ENCODE peak calls at places on chromosomes 16 and 17, in eight cellular contexts. One of them, this sample, is unnamed.

GRCh38 chr16:51376080-51376479 is 225.0 kb upstream of the SALL1 start:
- DNase-seq in ovary: no peak
- DNase-seq in gastrocnemius medialis: no peak
- DNase-seq in coronary artery: no peak
- DNase-seq in heart right ventricle: no peak
- DNase-seq in upper lobe of left lung: no peak
- DNase-seq in RWPE1: no peak
- DNase-seq in choroid plexus epithelial cell: no peak
- DNase-seq in this sample: no peak

GRCh38 chr16:4679156-4679853 is 14.1 kb upstream of the NUDT16L1 start:
- DNase-seq in ovary: peak
- DNase-seq in gastrocnemius medialis: peak
- DNase-seq in heart right ventricle: no peak
- DNase-seq in RWPE1: no peak
- DNase-seq in choroid plexus epithelial cell: no peak
- DNase-seq in upper lobe of left lung: peak
- DNase-seq in coronary artery: no peak
- DNase-seq in this sample: no peak

GRCh38 chr17:171871-172270 is 9.6 kb downstream of the DOC2B start:
- DNase-seq in coronary artery: no peak
- DNase-seq in ovary: no peak
- DNase-seq in gastrocnemius medialis: no peak
- DNase-seq in heart right ventricle: no peak
- DNase-seq in upper lobe of left lung: peak
- DNase-seq in RWPE1: no peak
- DNase-seq in choroid plexus epithelial cell: no peak
- DNase-seq in this sample: no peak

GRCh38 chr17:60153606-60154355 is 4.0 kb downstream of the CA4 start:
- DNase-seq in coronary artery: no peak
- DNase-seq in choroid plexus epithelial cell: no peak
- DNase-seq in RWPE1: no peak
- DNase-seq in upper lobe of left lung: no peak
- DNase-seq in gastrocnemius medialis: no peak
- DNase-seq in heart right ventricle: no peak
- DNase-seq in ovary: no peak
- DNase-seq in this sample: no peak

GRCh38 chr17:35749560-35750412 is 3.3 kb downstream of the GAS2L2 start:
- DNase-seq in gastrocnemius medialis: no peak
- DNase-seq in coronary artery: no peak
- DNase-seq in choroid plexus epithelial cell: peak
- DNase-seq in RWPE1: no peak
- DNase-seq in ovary: no peak
- DNase-seq in upper lobe of left lung: peak
- DNase-seq in heart right ventricle: no peak
- DNase-seq in this sample: no peak

GRCh38 chr16:54194008-54194731 is 92.4 kb downstream of the IRX3 start:
- DNase-seq in coronary artery: peak
- DNase-seq in choroid plexus epithelial cell: peak
- DNase-seq in ovary: peak
- DNase-seq in upper lobe of left lung: peak
- DNase-seq in heart right ventricle: peak
- DNase-seq in RWPE1: no peak
- DNase-seq in gastrocnemius medialis: peak
- DNase-seq in this sample: no peak

GRCh38 chr17:56914641-56915263 is 903 bp upstream of the TRIM25 start:
- DNase-seq in ovary: no peak
- DNase-seq in gastrocnemius medialis: no peak
- DNase-seq in upper lobe of left lung: no peak
- DNase-seq in heart right ventricle: no peak
- DNase-seq in coronary artery: no peak
- DNase-seq in choroid plexus epithelial cell: no peak
- DNase-seq in RWPE1: no peak
- DNase-seq in this sample: no peak

GRCh38 chr16:88967800-88968588 is 9.0 kb downstream of the CBFA2T3 start:
- DNase-seq in choroid plexus epithelial cell: no peak
- DNase-seq in upper lobe of left lung: peak
- DNase-seq in gastrocnemius medialis: no peak
- DNase-seq in heart right ventricle: no peak
- DNase-seq in coronary artery: no peak
- DNase-seq in RWPE1: no peak
- DNase-seq in ovary: no peak
- DNase-seq in this sample: peak

GRCh38 chr16:72560617-72561016 is 388.7 kb upstream of the PMFBP1 start:
- DNase-seq in coronary artery: no peak
- DNase-seq in choroid plexus epithelial cell: peak
- DNase-seq in RWPE1: no peak
- DNase-seq in gastrocnemius medialis: no peak
- DNase-seq in ovary: no peak
- DNase-seq in heart right ventricle: no peak
- DNase-seq in upper lobe of left lung: no peak
- DNase-seq in this sample: no peak

GRCh38 chr17:36188891-36189306 is 7.7 kb downstream of the CCL3L1 start:
- DNase-seq in heart right ventricle: peak
- DNase-seq in ovary: no peak
- DNase-seq in coronary artery: peak
- DNase-seq in choroid plexus epithelial cell: no peak
- DNase-seq in upper lobe of left lung: no peak
- DNase-seq in gastrocnemius medialis: peak
- DNase-seq in RWPE1: no peak
- DNase-seq in this sample: no peak

DNA sequence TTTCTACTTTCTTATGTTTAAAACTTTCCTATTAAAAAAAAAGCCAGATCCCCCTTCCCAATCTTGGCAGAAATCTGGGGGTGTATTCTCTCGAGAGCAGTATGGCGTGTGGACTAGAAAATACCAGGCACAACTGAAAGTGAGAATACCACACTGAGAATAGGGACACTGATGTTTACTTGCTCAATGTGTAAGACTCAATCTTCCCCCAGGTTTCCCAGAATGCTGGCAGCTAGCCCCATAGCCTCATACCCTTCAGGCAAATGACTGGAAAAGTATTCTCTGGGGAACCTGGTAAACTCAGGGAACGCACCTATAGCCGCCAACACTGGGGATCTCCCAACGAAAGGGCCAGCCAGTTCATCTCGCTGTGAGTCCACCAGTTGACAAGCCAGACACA is 15.3 kb downstream of the ZZEF1 start:
- DNase-seq in choroid plexus epithelial cell: peak
- DNase-seq in gastrocnemius medialis: no peak
- DNase-seq in coronary artery: no peak
- DNase-seq in RWPE1: no peak
- DNase-seq in ovary: no peak
- DNase-seq in upper lobe of left lung: no peak
- DNase-seq in heart right ventricle: no peak
- DNase-seq in this sample: no peak
- TF ChIP-seq CTCF in choroid plexus epithelial cell: no peak
- TF ChIP-seq CTCF in gastrocnemius medialis: no peak
- TF ChIP-seq CTCF in coronary artery: no peak
- TF ChIP-seq CTCF in RWPE1: no peak
- TF ChIP-seq CTCF in ovary: no peak
- TF ChIP-seq CTCF in upper lobe of left lung: no peak
- TF ChIP-seq CTCF in heart right ventricle: no peak
- TF ChIP-seq CTCF in this sample: no peak

DNA sequence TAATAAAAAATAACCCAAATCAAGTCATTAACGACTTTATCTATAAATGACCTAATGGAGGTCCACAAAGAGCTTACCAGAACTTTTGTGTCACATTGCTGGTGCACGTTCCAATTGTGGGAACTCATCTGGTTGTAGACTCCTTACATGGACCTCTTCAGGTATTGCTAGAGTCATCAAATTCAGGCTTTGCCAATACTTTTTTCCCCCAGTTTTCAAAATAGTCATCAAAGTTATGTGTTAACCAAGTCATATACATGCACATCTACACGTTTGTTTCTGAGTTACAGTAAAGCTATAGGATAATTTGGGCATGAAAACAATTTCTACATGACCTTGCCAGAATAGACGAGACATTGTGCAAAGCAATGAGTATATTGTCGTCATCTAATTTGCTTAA is 76.2 kb upstream of the ADAMTS18 start:
- DNase-seq in ovary: no peak
- DNase-seq in heart right ventricle: no peak
- DNase-seq in upper lobe of left lung: no peak
- DNase-seq in RWPE1: no peak
- DNase-seq in choroid plexus epithelial cell: no peak
- DNase-seq in coronary artery: no peak
- DNase-seq in gastrocnemius medialis: no peak
- DNase-seq in this sample: no peak
- TF ChIP-seq CTCF in ovary: no peak
- TF ChIP-seq CTCF in heart right ventricle: no peak
- TF ChIP-seq CTCF in upper lobe of left lung: no peak
- TF ChIP-seq CTCF in RWPE1: no peak
- TF ChIP-seq CTCF in choroid plexus epithelial cell: no peak
- TF ChIP-seq CTCF in coronary artery: no peak
- TF ChIP-seq CTCF in gastrocnemius medialis: no peak
- TF ChIP-seq CTCF in this sample: no peak

GRCh38 chr17:38351412-38352222 is at the start of gene SOCS7:
- DNase-seq in choroid plexus epithelial cell: peak
- DNase-seq in ovary: peak
- DNase-seq in coronary artery: peak
- DNase-seq in gastrocnemius medialis: peak
- DNase-seq in RWPE1: peak
- DNase-seq in heart right ventricle: peak
- DNase-seq in upper lobe of left lung: peak
- DNase-seq in this sample: peak
- TF ChIP-seq CTCF in choroid plexus epithelial cell: no peak
- TF ChIP-seq CTCF in ovary: no peak
- TF ChIP-seq CTCF in coronary artery: no peak
- TF ChIP-seq CTCF in gastrocnemius medialis: no peak
- TF ChIP-seq CTCF in RWPE1: no peak
- TF ChIP-seq CTCF in heart right ventricle: no peak
- TF ChIP-seq CTCF in upper lobe of left lung: no peak
- TF ChIP-seq CTCF in this sample: no peak

GRCh38 chr17:10385871-10386270 is 13.1 kb upstream of the MYH13 start:
- DNase-seq in choroid plexus epithelial cell: no peak
- DNase-seq in ovary: no peak
- DNase-seq in RWPE1: no peak
- DNase-seq in gastrocnemius medialis: no peak
- DNase-seq in heart right ventricle: no peak
- DNase-seq in coronary artery: no peak
- DNase-seq in upper lobe of left lung: no peak
- DNase-seq in this sample: no peak

GRCh38 chr17:10380631-10381408 is 8.0 kb upstream of the MYH13 start:
- DNase-seq in gastrocnemius medialis: no peak
- DNase-seq in RWPE1: no peak
- DNase-seq in upper lobe of left lung: no peak
- DNase-seq in choroid plexus epithelial cell: peak
- DNase-seq in coronary artery: no peak
- DNase-seq in heart right ventricle: no peak
- DNase-seq in ovary: no peak
- DNase-seq in this sample: no peak

GRCh38 chr17:10384175-10384574 is 11.4 kb upstream of the MYH13 start:
- DNase-seq in choroid plexus epithelial cell: no peak
- DNase-seq in heart right ventricle: no peak
- DNase-seq in coronary artery: no peak
- DNase-seq in gastrocnemius medialis: peak
- DNase-seq in ovary: no peak
- DNase-seq in RWPE1: no peak
- DNase-seq in upper lobe of left lung: no peak
- DNase-seq in this sample: no peak
- TF ChIP-seq CTCF in choroid plexus epithelial cell: no peak
- TF ChIP-seq CTCF in heart right ventricle: no peak
- TF ChIP-seq CTCF in coronary artery: no peak
- TF ChIP-seq CTCF in gastrocnemius medialis: no peak
- TF ChIP-seq CTCF in ovary: no peak
- TF ChIP-seq CTCF in RWPE1: no peak
- TF ChIP-seq CTCF in upper lobe of left lung: no peak
- TF ChIP-seq CTCF in this sample: no peak

GRCh38 chr17:17710355-17710727 is 29.1 kb downstream of the RAI1 start:
- DNase-seq in RWPE1: no peak
- DNase-seq in ovary: no peak
- DNase-seq in heart right ventricle: no peak
- DNase-seq in coronary artery: no peak
- DNase-seq in choroid plexus epithelial cell: no peak
- DNase-seq in upper lobe of left lung: peak
- DNase-seq in gastrocnemius medialis: no peak
- DNase-seq in this sample: no peak

GRCh38 chr17:17706140-17707060 is 25.1 kb downstream of the RAI1 start:
- DNase-seq in gastrocnemius medialis: no peak
- DNase-seq in heart right ventricle: no peak
- DNase-seq in choroid plexus epithelial cell: no peak
- DNase-seq in coronary artery: no peak
- DNase-seq in upper lobe of left lung: no peak
- DNase-seq in RWPE1: no peak
- DNase-seq in ovary: no peak
- DNase-seq in this sample: no peak

GRCh38 chr17:17708816-17709215 is 27.6 kb downstream of the RAI1 start:
- DNase-seq in coronary artery: no peak
- DNase-seq in gastrocnemius medialis: no peak
- DNase-seq in ovary: no peak
- DNase-seq in upper lobe of left lung: no peak
- DNase-seq in heart right ventricle: no peak
- DNase-seq in RWPE1: no peak
- DNase-seq in choroid plexus epithelial cell: no peak
- DNase-seq in this sample: no peak

GRCh38 chr17:17709815-17710321 is 28.6 kb downstream of the RAI1 start:
- DNase-seq in RWPE1: no peak
- DNase-seq in upper lobe of left lung: no peak
- DNase-seq in gastrocnemius medialis: no peak
- DNase-seq in heart right ventricle: no peak
- DNase-seq in choroid plexus epithelial cell: no peak
- DNase-seq in ovary: no peak
- DNase-seq in coronary artery: no peak
- DNase-seq in this sample: no peak

GRCh38 chr17:17708301-17708700 is 27.0 kb downstream of the RAI1 start:
- DNase-seq in upper lobe of left lung: no peak
- DNase-seq in choroid plexus epithelial cell: no peak
- DNase-seq in heart right ventricle: no peak
- DNase-seq in gastrocnemius medialis: no peak
- DNase-seq in RWPE1: no peak
- DNase-seq in ovary: no peak
- DNase-seq in coronary artery: no peak
- DNase-seq in this sample: no peak
- TF ChIP-seq CTCF in upper lobe of left lung: no peak
- TF ChIP-seq CTCF in choroid plexus epithelial cell: no peak
- TF ChIP-seq CTCF in heart right ventricle: no peak
- TF ChIP-seq CTCF in gastrocnemius medialis: no peak
- TF ChIP-seq CTCF in RWPE1: no peak
- TF ChIP-seq CTCF in ovary: no peak
- TF ChIP-seq CTCF in coronary artery: no peak
- TF ChIP-seq CTCF in this sample: no peak

GRCh38 chr17:22694362-22695227 is 1002.3 kb downstream of the KCNJ18 start:
- DNase-seq in coronary artery: no peak
- DNase-seq in heart right ventricle: no peak
- DNase-seq in upper lobe of left lung: peak
- DNase-seq in RWPE1: no peak
- DNase-seq in gastrocnemius medialis: no peak
- DNase-seq in choroid plexus epithelial cell: no peak
- DNase-seq in ovary: no peak
- DNase-seq in this sample: no peak
- TF ChIP-seq CTCF in coronary artery: no peak
- TF ChIP-seq CTCF in heart right ventricle: no peak
- TF ChIP-seq CTCF in upper lobe of left lung: no peak
- TF ChIP-seq CTCF in RWPE1: no peak
- TF ChIP-seq CTCF in gastrocnemius medialis: no peak
- TF ChIP-seq CTCF in choroid plexus epithelial cell: no peak
- TF ChIP-seq CTCF in ovary: no peak
- TF ChIP-seq CTCF in this sample: no peak

This sample was measured in activated B cell treated with CpG ODN at 0.5 μM for 24 hours.